ENCODE peak calls at places on chromosomes 4 and X, in seven cellular contexts. One of them, this sample, is unnamed.

GRCh38 chr4:23789765-23790164 is 100.1 kb downstream of the PPARGC1A start:
- DNase-seq in AG08395: peak
- DNase-seq in cardiac fibroblast: peak
- DNase-seq in breast epithelium: peak
- DNase-seq in activated CD4-positive, CD25-positive, alpha-beta regulatory T cell: no peak
- DNase-seq in activated naive CD4-positive, alpha-beta T cell treated with anti-CD3 and anti-CD28 coated beads for 36 hours: no peak
- DNase-seq in T-helper 1 cell: no peak
- DNase-seq in this sample: no peak

GRCh38 chr4:95599777-95600436 is 51.1 kb upstream of the UNC5C start:
- DNase-seq in AG08395: no peak
- DNase-seq in T-helper 1 cell: no peak
- DNase-seq in cardiac fibroblast: no peak
- DNase-seq in breast epithelium: no peak
- DNase-seq in activated CD4-positive, CD25-positive, alpha-beta regulatory T cell: no peak
- DNase-seq in activated naive CD4-positive, alpha-beta T cell treated with anti-CD3 and anti-CD28 coated beads for 36 hours: peak
- DNase-seq in this sample: no peak

GRCh38 chrX:153628129-153628528 is 18.9 kb upstream of the DUSP9 start:
- DNase-seq in T-helper 1 cell: no peak
- DNase-seq in cardiac fibroblast: no peak
- DNase-seq in activated naive CD4-positive, alpha-beta T cell treated with anti-CD3 and anti-CD28 coated beads for 36 hours: no peak
- DNase-seq in activated CD4-positive, CD25-positive, alpha-beta regulatory T cell: no peak
- DNase-seq in breast epithelium: no peak
- DNase-seq in AG08395: no peak
- DNase-seq in this sample: no peak

GRCh38 chr4:4402966-4403365 is 16.1 kb downstream of the NSG1 start:
- DNase-seq in cardiac fibroblast: no peak
- DNase-seq in T-helper 1 cell: no peak
- DNase-seq in breast epithelium: no peak
- DNase-seq in activated CD4-positive, CD25-positive, alpha-beta regulatory T cell: no peak
- DNase-seq in activated naive CD4-positive, alpha-beta T cell treated with anti-CD3 and anti-CD28 coated beads for 36 hours: no peak
- DNase-seq in AG08395: peak
- DNase-seq in this sample: no peak

GRCh38 chr4:127236875-127237274 is 395.9 kb upstream of the INTU start:
- DNase-seq in breast epithelium: no peak
- DNase-seq in activated naive CD4-positive, alpha-beta T cell treated with anti-CD3 and anti-CD28 coated beads for 36 hours: no peak
- DNase-seq in activated CD4-positive, CD25-positive, alpha-beta regulatory T cell: no peak
- DNase-seq in AG08395: peak
- DNase-seq in cardiac fibroblast: no peak
- DNase-seq in T-helper 1 cell: no peak
- DNase-seq in this sample: no peak

GRCh38 chrX:150642421-150642820 is 50.8 kb upstream of the MTMR1 start:
- DNase-seq in AG08395: no peak
- DNase-seq in breast epithelium: no peak
- DNase-seq in activated naive CD4-positive, alpha-beta T cell treated with anti-CD3 and anti-CD28 coated beads for 36 hours: no peak
- DNase-seq in activated CD4-positive, CD25-positive, alpha-beta regulatory T cell: no peak
- DNase-seq in T-helper 1 cell: no peak
- DNase-seq in cardiac fibroblast: no peak
- DNase-seq in this sample: no peak

GRCh38 chrX:103607385-103608304 is at the start of gene TCEAL3:
- DNase-seq in cardiac fibroblast: peak
- DNase-seq in activated naive CD4-positive, alpha-beta T cell treated with anti-CD3 and anti-CD28 coated beads for 36 hours: peak
- DNase-seq in T-helper 1 cell: no peak
- DNase-seq in breast epithelium: peak
- DNase-seq in AG08395: peak
- DNase-seq in activated CD4-positive, CD25-positive, alpha-beta regulatory T cell: no peak
- DNase-seq in this sample: peak

GRCh38 chrX:9746148-9746880 is 19.3 kb downstream of the GPR143 start:
- DNase-seq in activated naive CD4-positive, alpha-beta T cell treated with anti-CD3 and anti-CD28 coated beads for 36 hours: no peak
- DNase-seq in activated CD4-positive, CD25-positive, alpha-beta regulatory T cell: no peak
- DNase-seq in T-helper 1 cell: no peak
- DNase-seq in breast epithelium: no peak
- DNase-seq in AG08395: peak
- DNase-seq in cardiac fibroblast: peak
- DNase-seq in this sample: no peak

GRCh38 chrX:40331353-40331752 is 233.6 kb upstream of the BCOR start:
- DNase-seq in AG08395: no peak
- DNase-seq in cardiac fibroblast: no peak
- DNase-seq in activated naive CD4-positive, alpha-beta T cell treated with anti-CD3 and anti-CD28 coated beads for 36 hours: no peak
- DNase-seq in activated CD4-positive, CD25-positive, alpha-beta regulatory T cell: no peak
- DNase-seq in breast epithelium: no peak
- DNase-seq in T-helper 1 cell: no peak
- DNase-seq in this sample: no peak